ENCODE peak calls at places on chromosome 5, in seven cellular contexts. One of them, this sample, is unnamed.

GRCh38 chr5:148393390-148393741 is 9.6 kb downstream of the FBXO38 start:
- DNase-seq in ovary: no peak
- DNase-seq in adrenal gland: no peak
- DNase-seq in uterus: no peak
- DNase-seq in heart left ventricle: no peak
- DNase-seq in PC-3: no peak
- DNase-seq in left ventricle myocardium inferior: no peak
- DNase-seq in this sample: no peak

GRCh38 chr5:56123531-56124243 is 109.4 kb downstream of the ANKRD55 start:
- DNase-seq in PC-3: peak; percentile 87
- DNase-seq in left ventricle myocardium inferior: peak; percentile 62
- DNase-seq in uterus: peak; percentile 47
- DNase-seq in adrenal gland: peak; percentile 78
- DNase-seq in heart left ventricle: peak; percentile 41
- DNase-seq in ovary: peak; percentile 83
- DNase-seq in this sample: peak; percentile 94

GRCh38 chr5:89968870-89969472 is 440.6 kb downstream of the CETN3 start:
- DNase-seq in adrenal gland: no peak
- DNase-seq in left ventricle myocardium inferior: no peak
- DNase-seq in uterus: peak; percentile 19
- DNase-seq in heart left ventricle: peak; percentile 33
- DNase-seq in ovary: no peak
- DNase-seq in PC-3: no peak
- DNase-seq in this sample: no peak

GRCh38 chr5:123472150-123472549 is 39.8 kb upstream of the CSNK1G3 start:
- DNase-seq in uterus: no peak
- DNase-seq in left ventricle myocardium inferior: no peak
- DNase-seq in adrenal gland: no peak
- DNase-seq in ovary: no peak
- DNase-seq in heart left ventricle: no peak
- DNase-seq in PC-3: no peak
- DNase-seq in this sample: no peak

GRCh38 chr5:15533124-15533893 is 33.3 kb downstream of the FBXL7 start:
- DNase-seq in adrenal gland: no peak
- DNase-seq in left ventricle myocardium inferior: no peak
- DNase-seq in ovary: no peak
- DNase-seq in PC-3: no peak
- DNase-seq in uterus: no peak
- DNase-seq in heart left ventricle: no peak
- DNase-seq in this sample: no peak

GRCh38 chr5:75152861-75153260 is 83.8 kb downstream of the ANKRD31 start:
- DNase-seq in adrenal gland: no peak
- DNase-seq in left ventricle myocardium inferior: no peak
- DNase-seq in ovary: no peak
- DNase-seq in PC-3: peak; percentile 73
- DNase-seq in heart left ventricle: no peak
- DNase-seq in uterus: no peak
- DNase-seq in this sample: no peak

GRCh38 chr5:107337281-107337680 is 333.5 kb downstream of the EFNA5 start:
- DNase-seq in adrenal gland: no peak
- DNase-seq in uterus: no peak
- DNase-seq in left ventricle myocardium inferior: no peak
- DNase-seq in PC-3: peak; percentile 85
- DNase-seq in heart left ventricle: no peak
- DNase-seq in ovary: no peak
- DNase-seq in this sample: no peak

GRCh38 chr5:81838307-81838906 is 87.5 kb upstream of the SSBP2 start:
- DNase-seq in PC-3: peak; percentile 49
- DNase-seq in adrenal gland: peak; percentile 29
- DNase-seq in ovary: no peak
- DNase-seq in uterus: no peak
- DNase-seq in left ventricle myocardium inferior: no peak
- DNase-seq in heart left ventricle: no peak
- DNase-seq in this sample: peak; percentile 44

GRCh38 chr5:83197326-83197725 is 120.0 kb downstream of the XRCC4 start:
- DNase-seq in adrenal gland: no peak
- DNase-seq in heart left ventricle: no peak
- DNase-seq in ovary: no peak
- DNase-seq in PC-3: no peak
- DNase-seq in left ventricle myocardium inferior: no peak
- DNase-seq in uterus: no peak
- DNase-seq in this sample: no peak

GRCh38 chr5:180839227-180839626 is 21.8 kb downstream of the ZFP62 start:
- DNase-seq in ovary: no peak
- DNase-seq in PC-3: no peak
- DNase-seq in left ventricle myocardium inferior: no peak
- DNase-seq in adrenal gland: no peak
- DNase-seq in heart left ventricle: no peak
- DNase-seq in uterus: no peak
- DNase-seq in this sample: no peak

DNA sequence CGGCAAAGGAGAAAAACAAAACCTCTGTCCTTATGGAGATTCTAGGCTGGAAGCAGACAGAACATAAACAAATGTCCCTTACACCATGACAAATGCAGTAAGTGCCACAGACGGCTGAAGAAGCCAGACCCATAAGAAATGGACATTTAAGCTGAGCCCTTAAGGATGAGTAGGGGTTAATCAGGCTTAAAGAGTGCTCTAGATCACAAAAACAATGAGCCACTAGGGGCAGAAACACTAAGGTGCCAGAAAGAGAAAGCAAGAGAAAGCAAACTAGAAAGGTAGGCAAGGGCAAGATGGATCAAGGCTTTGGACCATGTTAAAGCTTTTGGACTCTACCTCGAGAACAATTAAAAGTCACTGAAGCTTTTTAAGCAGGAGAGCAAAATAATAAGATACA is 326.9 kb upstream of the WWC1 start:
- DNase-seq in heart left ventricle: no peak
- DNase-seq in adrenal gland: no peak
- DNase-seq in uterus: no peak
- DNase-seq in left ventricle myocardium inferior: no peak
- DNase-seq in ovary: no peak
- DNase-seq in PC-3: no peak
- DNase-seq in this sample: peak; percentile 13
- TF ChIP-seq CTCF in heart left ventricle: no peak
- TF ChIP-seq CTCF in adrenal gland: no peak
- TF ChIP-seq CTCF in uterus: no peak
- TF ChIP-seq CTCF in left ventricle myocardium inferior: peak; percentile 24
- TF ChIP-seq CTCF in ovary: no peak
- TF ChIP-seq CTCF in PC-3: no peak
- TF ChIP-seq CTCF in this sample: peak; percentile 55

DNA sequence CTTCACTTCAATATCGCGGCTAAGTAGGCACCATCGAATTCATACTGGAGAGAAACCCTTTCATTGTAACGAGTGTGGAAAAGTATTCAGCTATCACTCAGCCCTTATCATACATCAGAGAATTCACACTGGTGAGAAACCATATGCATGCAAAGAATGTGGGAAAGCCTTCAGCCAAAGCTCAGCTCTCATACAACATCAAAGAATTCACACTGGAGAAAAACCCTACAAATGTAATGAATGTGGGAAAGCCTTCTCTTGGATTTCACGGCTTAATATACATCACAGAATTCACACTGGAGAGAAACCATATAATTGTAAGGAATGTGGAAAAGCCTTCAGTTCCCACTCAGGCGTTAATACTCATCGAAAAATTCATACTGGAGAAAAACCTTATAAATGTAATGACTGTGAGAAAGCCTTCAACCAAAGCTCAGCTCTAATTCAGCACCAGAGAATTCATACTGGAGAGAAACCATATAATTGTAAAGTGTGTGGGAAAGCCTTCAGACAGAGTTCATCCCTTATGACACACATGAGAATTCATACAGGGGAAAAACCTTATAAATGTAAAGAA is 9.5 kb downstream of the ZNF879 start:
- DNase-seq in heart left ventricle: no peak
- DNase-seq in left ventricle myocardium inferior: no peak
- DNase-seq in ovary: no peak
- DNase-seq in uterus: no peak
- DNase-seq in adrenal gland: no peak
- DNase-seq in PC-3: no peak
- DNase-seq in this sample: no peak
- H3K9me3 ChIP-seq in heart left ventricle: peaks cover 87% of the 10 kb centered on the region
- H3K9me3 ChIP-seq in left ventricle myocardium inferior: peaks cover 100% of the 10 kb centered on the region
- H3K9me3 ChIP-seq in ovary: peaks cover 53% of the 10 kb centered on the region
- H3K9me3 ChIP-seq in uterus: peaks cover 10% of the 10 kb centered on the region
- H3K9me3 ChIP-seq in adrenal gland: peaks cover 93% of the 10 kb centered on the region
- H3K9me3 ChIP-seq in PC-3: peaks cover 32% of the 10 kb centered on the region
- H3K9me3 ChIP-seq in this sample: peaks cover 58% of the 10 kb centered on the region

DNA sequence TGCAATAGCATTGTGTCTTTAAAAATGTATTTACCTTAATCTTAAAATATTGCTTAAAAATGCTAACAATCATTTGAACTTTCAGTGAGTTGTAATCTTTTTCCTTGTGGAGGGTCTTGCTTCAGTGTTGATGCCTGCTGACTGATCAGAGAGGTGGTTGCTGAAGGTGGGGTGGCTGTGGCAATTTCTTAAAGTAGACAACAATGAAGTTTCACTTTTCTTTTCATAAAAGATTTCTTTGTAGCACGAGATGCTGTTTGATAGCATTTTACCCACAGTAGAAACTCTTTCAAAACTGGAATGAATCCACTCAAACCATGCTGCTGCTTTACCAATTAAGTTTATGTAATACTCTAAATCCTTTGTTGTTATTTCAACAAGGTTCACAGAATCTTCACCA is 50.8 kb downstream of the NR3C1 start:
- DNase-seq in PC-3: no peak
- DNase-seq in left ventricle myocardium inferior: no peak
- DNase-seq in adrenal gland: no peak
- DNase-seq in ovary: no peak
- DNase-seq in heart left ventricle: no peak
- DNase-seq in uterus: no peak
- DNase-seq in this sample: no peak
- H3K36me3 ChIP-seq in PC-3: no peaks in the 10 kb centered on the region
- H3K36me3 ChIP-seq in left ventricle myocardium inferior: no peaks in the 10 kb centered on the region
- H3K36me3 ChIP-seq in adrenal gland: no peaks in the 10 kb centered on the region
- H3K36me3 ChIP-seq in ovary: no peaks in the 10 kb centered on the region
- H3K36me3 ChIP-seq in heart left ventricle: no peaks in the 10 kb centered on the region
- H3K36me3 ChIP-seq in uterus: no peaks in the 10 kb centered on the region
- H3K36me3 ChIP-seq in this sample: no peaks in the 10 kb centered on the region

GRCh38 chr5:95858661-95859326 is 36.3 kb upstream of the GLRX start:
- DNase-seq in left ventricle myocardium inferior: peak; percentile 84
- DNase-seq in uterus: peak; percentile 85
- DNase-seq in adrenal gland: peak; percentile 94
- DNase-seq in PC-3: peak; percentile 93
- DNase-seq in ovary: peak; percentile 90
- DNase-seq in heart left ventricle: peak; percentile 85
- DNase-seq in this sample: peak; percentile 94
- TF ChIP-seq CTCF in left ventricle myocardium inferior: peak; percentile 100
- TF ChIP-seq CTCF in uterus: peak; percentile 97
- TF ChIP-seq CTCF in adrenal gland: peak; percentile 99
- TF ChIP-seq CTCF in PC-3: peak; percentile 91
- TF ChIP-seq CTCF in ovary: peak; percentile 99
- TF ChIP-seq CTCF in heart left ventricle: peak; percentile 98
- TF ChIP-seq CTCF in this sample: peak; percentile 98

GRCh38 chr5:9046756-9047481 is 499.0 kb downstream of the SEMA5A start:
- DNase-seq in left ventricle myocardium inferior: no peak
- DNase-seq in heart left ventricle: no peak
- DNase-seq in PC-3: peak; percentile 61
- DNase-seq in ovary: no peak
- DNase-seq in adrenal gland: no peak
- DNase-seq in uterus: peak; percentile 30
- DNase-seq in this sample: no peak
- H3K9me3 ChIP-seq in left ventricle myocardium inferior: no peaks in the 10 kb centered on the region
- H3K9me3 ChIP-seq in heart left ventricle: no peaks in the 10 kb centered on the region
- H3K9me3 ChIP-seq in PC-3: no peaks in the 10 kb centered on the region
- H3K9me3 ChIP-seq in ovary: no peaks in the 10 kb centered on the region
- H3K9me3 ChIP-seq in adrenal gland: no peaks in the 10 kb centered on the region
- H3K9me3 ChIP-seq in uterus: no peaks in the 10 kb centered on the region
- H3K9me3 ChIP-seq in this sample: no peaks in the 10 kb centered on the region